ENCODE peak calls at places on chromosomes 6 and 20, in nine cellular contexts. P, B, I, V, K, H, S, W and Z are unnamed samples.

GRCh38 chr6:56361812-56362211 is 114.4 kb upstream of the COL21A1 start:
- DNase-seq in P (peak; percentile 32), B (no peak), I (no peak), V (no peak), K (no peak), H (peak; percentile 12), S (no peak), W (no peak), Z (no peak)

GRCh38 chr6:40124924-40125323 is 190.7 kb upstream of the MOCS1 start:
- DNase-seq in P (no peak), B (no peak), I (no peak), V (no peak), K (no peak), H (no peak), S (no peak), W (no peak), Z (no peak)

GRCh38 chr6:26054659-26054936 is 32.6 kb upstream of the HFE start:
- DNase-seq in P (no peak), B (no peak), I (no peak), V (no peak), K (no peak), H (no peak), S (no peak), W (no peak), Z (no peak)

GRCh38 chr6:1610497-1611321 is 994 bp downstream of the FOXC1 start:
- DNase-seq in P (no peak), B (peak; percentile 68), I (peak; percentile 54), V (no peak), K (peak; percentile 29), H (peak; percentile 38), S (no peak), W (no peak), Z (peak; percentile 39)

GRCh38 chr20:14991023-14991422 is 653.6 kb upstream of the FLRT3 start:
- DNase-seq in P (no peak), B (no peak), I (peak; percentile 48), V (no peak), K (no peak), H (no peak), S (no peak), W (no peak), Z (no peak)

GRCh38 chr6:34575326-34575725 is 19.2 kb upstream of the SPDEF start:
- DNase-seq in P (no peak), B (no peak), I (no peak), V (no peak), K (no peak), H (no peak), S (no peak), W (no peak), Z (no peak)

GRCh38 chr6:53794073-53794719 is 609 bp upstream of the LRRC1 start:
- DNase-seq in P (peak; percentile 52), B (peak; percentile 87), I (peak; percentile 87), V (peak; percentile 60), K (peak; percentile 87), H (peak; percentile 75), S (peak; percentile 68), W (no peak), Z (peak; percentile 79)

GRCh38 chr20:63402178-63402859 is 41.2 kb upstream of the CHRNA4 start:
- DNase-seq in P (no peak), B (no peak), I (no peak), V (no peak), K (no peak), H (no peak), S (no peak), W (no peak), Z (no peak)

GRCh38 chr6:56984374-56984773 is 29.5 kb downstream of the BEND6 start:
- DNase-seq in P (no peak), B (no peak), I (peak; percentile 73), V (no peak), K (peak; percentile 60), H (no peak), S (no peak), W (no peak), Z (no peak)

GRCh38 chr6:162442675-162443074 is 284.9 kb downstream of the PRKN start:
- DNase-seq in P (no peak), B (no peak), I (no peak), V (peak; percentile 60), K (no peak), H (no peak), S (no peak), W (peak; percentile 41), Z (no peak)

GRCh38 chr20:41249781-41250281 is 67.7 kb downstream of the ZHX3 start:
- DNase-seq in P (peak; percentile 21), B (no peak), I (peak; percentile 23), V (peak; percentile 22), K (peak; percentile 29), H (peak; percentile 25), S (no peak), W (peak; percentile 48), Z (no peak)

GRCh38 chr20:37636212-37636975 is 57.4 kb upstream of the CTNNBL1 start:
- DNase-seq in P (no peak), B (no peak), I (no peak), V (no peak), K (no peak), H (no peak), S (no peak), W (no peak), Z (no peak)

GRCh38 chr6:72616406-72617015 is 5.4 kb upstream of the KCNQ5 start:
- DNase-seq in P (no peak), B (no peak), I (peak; percentile 12), V (peak; percentile 41), K (peak; percentile 60), H (peak; percentile 58), S (no peak), W (no peak), Z (no peak)

GRCh38 chr6:35719830-35720733 is 16.8 kb upstream of the ARMC12 start:
- DNase-seq in P (peak; percentile 59), B (peak; percentile 87), I (no peak), V (peak; percentile 61), K (peak; percentile 47), H (no peak), S (no peak), W (no peak), Z (no peak)

GRCh38 chr20:61600061-61600460 is 348.0 kb downstream of the CDH4 start:
- DNase-seq in P (no peak), B (no peak), I (no peak), V (no peak), K (no peak), H (no peak), S (no peak), W (no peak), Z (no peak)
- H3K27ac ChIP-seq in P (no peak overlapping the region), B (no peak overlapping the region), I (no peak overlapping the region), V (no peak overlapping the region), K (no peak overlapping the region), H (no peak overlapping the region), S (no peak overlapping the region), W (peak overlapping the region; percentile 58), Z (no peak overlapping the region)

DNA sequence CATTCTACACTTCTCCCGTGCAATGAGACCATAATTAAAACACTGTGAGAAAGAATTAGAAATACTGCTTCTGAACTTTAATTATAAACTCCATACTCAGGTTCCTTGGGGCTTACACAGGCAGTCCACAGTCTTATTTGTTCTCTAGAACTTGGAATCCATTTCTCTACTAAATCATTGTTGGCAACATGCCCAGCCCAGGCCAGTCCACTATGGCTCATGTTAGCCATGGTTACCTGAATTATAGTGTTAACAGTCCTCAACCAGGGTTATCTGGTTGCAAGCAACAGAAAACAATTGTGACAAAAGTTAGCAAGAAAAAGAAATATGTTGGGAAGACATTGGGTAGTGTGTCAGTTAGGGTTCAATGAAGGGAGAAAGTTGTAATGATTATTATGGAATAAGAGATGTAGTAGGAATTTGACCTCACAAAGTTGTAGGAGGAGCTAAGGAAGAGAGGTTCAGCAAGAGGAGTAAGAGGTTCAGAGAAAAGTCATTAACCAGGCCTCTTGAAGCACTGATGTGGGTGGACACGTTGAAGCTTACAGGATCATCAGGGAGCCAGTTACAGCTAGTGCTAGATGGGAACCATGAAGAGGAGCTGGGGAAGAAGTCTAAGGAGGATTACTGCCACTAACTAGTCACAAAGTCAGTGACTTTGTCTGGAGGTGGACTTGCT is 352.5 kb upstream of the PRND start:
- DNase-seq in P (no peak), B (no peak), I (no peak), V (no peak), K (no peak), H (peak; percentile 9), S (no peak), W (no peak), Z (no peak)
- H3K36me3 ChIP-seq in P (no peaks in the 10 kb centered on the region), B (no peaks in the 10 kb centered on the region), I (no peaks in the 10 kb centered on the region), V (no peaks in the 10 kb centered on the region), K (no peaks in the 10 kb centered on the region), H (no peaks in the 10 kb centered on the region), S (no peaks in the 10 kb centered on the region), W (no peaks in the 10 kb centered on the region), Z (no peaks in the 10 kb centered on the region)

DNA sequence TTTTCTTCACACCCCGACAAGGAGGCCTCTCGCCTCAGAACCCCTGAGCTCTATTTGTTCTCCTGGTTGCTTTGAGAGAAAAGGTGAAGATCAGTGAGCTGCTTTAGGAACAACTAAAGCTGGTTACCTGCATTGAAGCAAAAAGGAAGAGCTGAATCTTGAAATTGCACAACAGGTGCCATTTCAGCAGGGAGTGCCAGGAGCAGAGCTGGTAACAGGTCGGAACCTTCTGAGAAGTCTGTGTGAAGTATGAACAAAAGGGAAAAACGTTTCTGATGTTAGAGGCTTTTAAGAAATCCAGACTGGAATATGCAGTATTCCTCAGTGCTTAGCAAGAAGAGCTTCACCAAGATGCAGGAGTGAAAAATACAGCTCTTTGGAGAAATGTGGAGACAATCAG is 164.0 kb downstream of the TMEM242 start:
- DNase-seq in P (no peak), B (no peak), I (no peak), V (no peak), K (no peak), H (no peak), S (no peak), W (no peak), Z (no peak)
- H3K27ac ChIP-seq in P (no peak overlapping the region), B (no peak overlapping the region), I (no peak overlapping the region), V (peak overlapping the region; percentile 50), K (no peak overlapping the region), H (no peak overlapping the region), S (no peak overlapping the region), W (no peak overlapping the region), Z (no peak overlapping the region)

GRCh38 chr6:158765509-158766068 is 53.6 kb downstream of the EZR start:
- DNase-seq in P (no peak), B (no peak), I (no peak), V (no peak), K (no peak), H (no peak), S (peak; percentile 20), W (no peak), Z (no peak)
- H3K36me3 ChIP-seq in P (no peaks in the 10 kb centered on the region), B (peaks cover 73% of the 10 kb centered on the region), I (peaks cover 40% of the 10 kb centered on the region), V (peaks cover 52% of the 10 kb centered on the region), K (peaks cover 51% of the 10 kb centered on the region), H (peaks cover 50% of the 10 kb centered on the region), S (peaks cover 53% of the 10 kb centered on the region), W (peaks cover 68% of the 10 kb centered on the region), Z (peaks cover 67% of the 10 kb centered on the region)

GRCh38 chr6:109059591-109060021 is 35.0 kb downstream of the SESN1 start:
- DNase-seq in P (no peak), B (no peak), I (peak; percentile 48), V (no peak), K (peak; percentile 24), H (peak; percentile 29), S (no peak), W (no peak), Z (peak; percentile 53)
- H3K27ac ChIP-seq in P (peak overlapping the region; percentile 25), B (no peak overlapping the region), I (no peak overlapping the region), V (no peak overlapping the region), K (no peak overlapping the region), H (no peak overlapping the region), S (peak overlapping the region; percentile 12), W (no peak overlapping the region), Z (peak overlapping the region; percentile 52)